ENCODE peak calls at places on chromosomes 5 and 9, in ten cellular contexts. S is activated naive CD4-positive, alpha-beta T cell treated with anti-CD3 and anti-CD28 coated beads, Interleukin-2, amount 50 U/mL, for 72 hours; H is NAMALWA; V is OCI-M1; L is posterior vena cava; P is NCI-H1048; T is anterior cingulate cortex; E is DMS153; U is Peyer's patch; B is effector CD8-positive, alpha-beta T cell. J is an unnamed sample.

GRCh38 chr5:147517383-147517782 is 7.5 kb upstream of the DPYSL3 start:
- DNase-seq in S (no peak), H (no peak), V (no peak), L (no peak), P (no peak), T (no peak), E (no peak), U (no peak), B (no peak), J (no peak)

GRCh38 chr5:150582281-150582791 is 58.1 kb upstream of the SYNPO start:
- DNase-seq in S (no peak), H (no peak), V (no peak), L (peak), P (no peak), T (no peak), E (no peak), U (peak), B (no peak), J (no peak)

GRCh38 chr9:20490246-20490834 is 132.0 kb downstream of the MLLT3 start:
- DNase-seq in S (no peak), H (no peak), V (no peak), L (no peak), P (no peak), T (no peak), E (no peak), U (no peak), B (no peak), J (no peak)

GRCh38 chr5:135249658-135250057 is 149.4 kb downstream of the MACROH2A1 start:
- DNase-seq in S (no peak), H (no peak), V (peak), L (no peak), P (no peak), T (no peak), E (no peak), U (no peak), B (no peak), J (no peak)

GRCh38 chr5:10701567-10702039 is 59.4 kb downstream of the DAP start:
- DNase-seq in S (peak), H (peak), V (peak), L (no peak), P (no peak), T (peak), E (peak), U (no peak), B (no peak), J (peak)

GRCh38 chr9:89291741-89292140 is 19.3 kb upstream of the CKS2 start:
- DNase-seq in S (no peak), H (no peak), V (no peak), L (no peak), P (no peak), T (no peak), E (no peak), U (no peak), B (no peak), J (no peak)

GRCh38 chr5:115977988-115978387 is 15.7 kb downstream of the LVRN start:
- DNase-seq in S (no peak), H (no peak), V (no peak), L (no peak), P (no peak), T (no peak), E (no peak), U (no peak), B (no peak), J (no peak)

GRCh38 chr9:131781069-131781468 is 41.2 kb upstream of the RAPGEF1 start:
- DNase-seq in S (no peak), H (no peak), V (no peak), L (no peak), P (no peak), T (no peak), E (no peak), U (no peak), B (no peak), J (no peak)

GRCh38 chr5:10330511-10331105 is 22.9 kb upstream of the MARCHF6 start:
- DNase-seq in S (no peak), H (no peak), V (no peak), L (no peak), P (no peak), T (no peak), E (no peak), U (no peak), B (no peak), J (no peak)

GRCh38 chr5:147554285-147554817 is 44.5 kb upstream of the DPYSL3 start:
- DNase-seq in S (no peak), H (no peak), V (no peak), L (no peak), P (no peak), T (no peak), E (no peak), U (no peak), B (no peak), J (no peak)

GRCh38 chr9:93124793-93125192 is 9.3 kb downstream of the NINJ1 start:
- DNase-seq in S (no peak), H (no peak), V (no peak), L (peak), P (no peak), T (no peak), E (no peak), U (peak), B (no peak), J (peak)

GRCh38 chr9:97703437-97704326 is 6.5 kb upstream of the XPA start:
- DNase-seq in S (peak), H (no peak), V (peak), L (no peak), P (no peak), T (no peak), E (peak), U (no peak), B (no peak), J (no peak)

GRCh38 chr5:39199335-39199734 is 20.0 kb downstream of the FYB1 start:
- DNase-seq in S (no peak), H (no peak), V (no peak), L (no peak), P (no peak), T (no peak), E (no peak), U (no peak), B (no peak), J (no peak)

GRCh38 chr9:78143281-78144007 is 92.4 kb upstream of the CEP78 start:
- DNase-seq in S (no peak), H (no peak), V (peak), L (no peak), P (no peak), T (no peak), E (no peak), U (no peak), B (no peak), J (no peak)

J was measured in dorsolateral prefrontal cortex.